ENCODE peak calls at places on chromosomes 2 and 18, in five cellular contexts. C is fibroblast of lung, V is astrocyte, Q is MM.1S, F is HepG2. R is an unnamed sample.

GRCh38 chr18:70004698-70005097 is 57.0 kb upstream of the CD226 start:
- DNase-seq in C (peak), Q (no peak), V (peak), F (no peak), R (no peak)

GRCh38 chr2:160156665-160157064 is 43.4 kb downstream of the ITGB6 start:
- DNase-seq in F (no peak), C (peak), Q (no peak), V (peak), R (no peak)

GRCh38 chr2:86832334-86833096 is 29.2 kb downstream of the CD8B start:
- DNase-seq in V (no peak), Q (no peak), F (no peak), C (no peak), R (no peak)

GRCh38 chr2:127080941-127081769 is 25.8 kb downstream of the BIN1 start:
- DNase-seq in Q (no peak), F (no peak), C (peak), V (no peak), R (no peak)

GRCh38 chr2:154588838-154589237 is 109.7 kb upstream of the KCNJ3 start:
- DNase-seq in C (no peak), V (no peak), Q (no peak), F (no peak), R (no peak)

GRCh38 chr18:21167641-21168372 is 56.2 kb upstream of the ROCK1 start:
- DNase-seq in C (no peak), Q (peak), V (peak), F (peak), R (no peak)

GRCh38 chr2:141109633-141110032 is 1021.2 kb downstream of the LRP1B start:
- DNase-seq in F (peak), V (no peak), C (no peak), Q (no peak), R (no peak)

GRCh38 chr2:224532931-224533330 is 52.2 kb downstream of the CUL3 start:
- DNase-seq in F (no peak), Q (peak), V (no peak), C (no peak), R (no peak)

GRCh38 chr2:48504647-48505327 is 25.2 kb upstream of the STON1 start:
- DNase-seq in V (peak), F (no peak), Q (no peak), C (peak), R (no peak)

GRCh38 chr2:183349046-183349445 is 224.8 kb downstream of the NUP35 start:
- DNase-seq in F (no peak), C (no peak), Q (peak), V (no peak), R (no peak)

GRCh38 chr2:24203029-24203786 is 28.4 kb downstream of the FAM228A start:
- DNase-seq in C (no peak), V (no peak), F (no peak), Q (no peak), R (no peak)

GRCh38 chr2:219736196-219736595 is 108.8 kb downstream of the SLC4A3 start:
- DNase-seq in C (peak), V (peak), F (peak), Q (peak), R (no peak)

GRCh38 chr2:31729065-31729439 is 148.3 kb upstream of the SRD5A2 start:
- DNase-seq in V (no peak), Q (no peak), C (no peak), F (peak), R (no peak)

GRCh38 chr2:8676191-8676914 is 5.5 kb upstream of the ID2 start:
- DNase-seq in C (peak), Q (no peak), V (peak), F (no peak), R (no peak)
- TF ChIP-seq EZH2 in C (no peak), Q (no peak), V (no peak), F (no peak), R (no peak)

GRCh38 chr2:120343433-120344105 is 2.4 kb upstream of the INHBB start:
- DNase-seq in Q (peak), V (peak), F (peak), C (peak), R (no peak)
- TF ChIP-seq EZH2 in Q (no peak), V (peak), F (peak), C (peak), R (peak)

GRCh38 chr18:79796531-79797390 is 977 bp upstream of the KCNG2 start:
- DNase-seq in V (no peak), Q (no peak), F (no peak), C (peak), R (no peak)

GRCh38 chr18:79796016-79796415 is 1.7 kb upstream of the KCNG2 start:
- DNase-seq in Q (no peak), C (no peak), V (no peak), F (no peak), R (no peak)

GRCh38 chr18:79798346-79798998 is 734 bp downstream of the KCNG2 start:
- DNase-seq in C (no peak), F (no peak), Q (no peak), V (no peak), R (no peak)

GRCh38 chr18:79798999-79799370 is 1.2 kb downstream of the KCNG2 start:
- DNase-seq in C (peak), Q (no peak), F (no peak), V (no peak), R (no peak)

GRCh38 chr18:79797518-79798345 is at the start of gene KCNG2:
- DNase-seq in V (no peak), F (no peak), C (peak), Q (no peak), R (no peak)
- TF ChIP-seq EZH2 in V (peak), F (no peak), C (peak), Q (no peak), R (peak)

GRCh38 chr2:44931177-44931795 is 10.2 kb upstream of the SIX3 start:
- DNase-seq in F (no peak), V (no peak), C (no peak), Q (no peak), R (no peak)
- TF ChIP-seq EZH2 in F (no peak), V (no peak), C (no peak), Q (no peak), R (no peak)

GRCh38 chr2:74715880-74716279 is 61.8 kb downstream of the SEMA4F start:
- DNase-seq in V (no peak), C (no peak), Q (no peak), F (no peak), R (no peak)

GRCh38 chr2:74719066-74719465 is 65.0 kb downstream of the SEMA4F start:
- DNase-seq in C (no peak), F (peak), Q (no peak), V (no peak), R (no peak)

GRCh38 chr2:74712223-74713053 is 58.4 kb downstream of the SEMA4F start:
- DNase-seq in F (no peak), Q (no peak), C (no peak), V (no peak), R (no peak)

DNA sequence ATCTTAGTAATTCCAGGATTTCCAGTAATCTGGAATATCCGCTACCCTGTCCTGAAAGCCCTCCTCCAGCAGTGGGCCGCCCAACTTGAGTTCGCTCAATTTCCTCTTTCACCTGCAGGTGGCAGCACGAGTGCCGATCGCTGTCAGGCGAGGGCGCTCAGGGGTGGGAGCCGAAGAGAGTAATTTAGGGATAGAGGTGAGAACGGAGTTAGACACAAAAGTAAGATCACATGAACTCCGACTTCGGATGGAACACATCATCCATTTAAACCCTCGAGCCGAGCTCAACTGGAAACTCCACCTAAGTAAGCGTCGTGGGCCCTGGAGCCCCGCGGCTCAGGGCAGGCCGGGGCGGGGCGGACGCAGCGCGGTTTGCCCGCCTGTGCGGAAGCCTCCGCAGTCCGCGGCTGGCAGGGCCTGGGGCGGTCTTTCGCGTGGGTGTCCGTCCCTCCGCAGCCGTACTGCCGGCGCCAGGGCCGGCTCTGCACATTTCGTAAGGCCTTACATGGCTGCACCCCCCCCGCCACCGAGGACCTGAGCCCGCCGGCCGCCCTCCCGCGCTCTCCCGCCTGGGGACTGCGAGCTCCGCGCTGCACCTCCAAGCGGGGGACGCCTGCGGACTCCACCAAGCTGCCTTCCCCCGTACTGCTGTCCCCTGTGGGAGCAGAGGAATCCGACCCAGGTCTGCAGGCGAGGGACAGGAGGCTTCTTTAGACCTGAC is 61.2 kb downstream of the SEMA4F start:
- DNase-seq in C (peak), Q (peak), V (peak), F (peak), R (no peak)
- TF ChIP-seq EZH2 in C (no peak), Q (no peak), V (no peak), F (no peak), R (no peak)

GRCh38 chr2:69725706-69726360 is 16.1 kb upstream of the ANXA4 start:
- DNase-seq in F (no peak), Q (no peak), V (no peak), C (no peak), R (no peak)

GRCh38 chr2:69720922-69721491 is 20.9 kb upstream of the ANXA4 start:
- DNase-seq in V (no peak), C (no peak), F (no peak), Q (no peak), R (no peak)

GRCh38 chr2:69720404-69720803 is 21.5 kb upstream of the ANXA4 start:
- DNase-seq in Q (peak), C (no peak), F (no peak), V (no peak), R (no peak)

GRCh38 chr2:69723791-69724190 is 18.1 kb upstream of the ANXA4 start:
- DNase-seq in Q (no peak), V (no peak), C (no peak), F (no peak), R (no peak)

DNA sequence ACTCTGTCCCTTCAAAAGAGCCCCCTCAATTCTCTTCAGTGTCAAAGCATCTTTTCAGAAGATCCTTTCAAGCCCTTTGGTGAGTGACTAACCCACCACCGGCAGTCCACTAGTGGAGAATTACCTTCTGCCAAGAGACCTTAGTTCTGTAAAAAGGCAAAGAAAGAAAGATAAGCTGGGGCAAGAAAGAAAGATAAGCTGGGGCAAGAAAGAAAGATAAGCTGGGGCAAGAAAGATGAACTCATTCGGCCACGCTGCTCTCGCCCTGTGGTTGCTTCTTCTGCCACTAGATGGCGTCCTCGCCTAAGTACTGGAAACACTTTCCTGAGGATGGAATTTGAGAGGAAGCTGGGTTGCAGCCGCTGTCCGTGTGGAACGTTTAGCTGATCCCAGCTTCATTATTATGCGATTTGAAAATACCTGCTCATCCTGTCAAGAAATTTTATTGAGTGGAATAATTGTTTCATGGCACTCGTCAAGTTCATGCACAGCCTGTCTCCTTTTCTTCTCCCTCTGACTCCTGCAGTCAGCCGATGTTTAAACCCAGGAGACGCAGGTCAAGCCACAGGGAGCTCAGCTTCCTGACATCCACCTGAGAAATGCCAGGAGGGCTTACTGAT is 17.3 kb upstream of the ANXA4 start:
- DNase-seq in F (peak), Q (peak), V (peak), C (peak), R (no peak)
- TF ChIP-seq EZH2 in F (no peak), Q (no peak), V (no peak), C (no peak), R (no peak)

GRCh38 chr2:119063146-119063545 is 95.4 kb downstream of the C1QL2 start:
- DNase-seq in C (no peak), F (no peak), V (no peak), Q (no peak), R (no peak)

GRCh38 chr2:119062652-119063051 is 95.9 kb downstream of the C1QL2 start:
- DNase-seq in F (no peak), V (no peak), Q (no peak), C (no peak), R (no peak)

GRCh38 chr2:119064567-119064966 is 94.0 kb downstream of the C1QL2 start:
- DNase-seq in C (no peak), F (no peak), V (no peak), Q (no peak), R (no peak)

GRCh38 chr2:119059940-119060339 is 98.6 kb downstream of the C1QL2 start:
- DNase-seq in V (no peak), Q (no peak), F (no peak), C (no peak), R (no peak)

GRCh38 chr2:119062179-119062578 is 96.4 kb downstream of the C1QL2 start:
- DNase-seq in C (no peak), Q (no peak), F (no peak), V (no peak), R (no peak)
- TF ChIP-seq EZH2 in C (no peak), Q (no peak), F (no peak), V (no peak), R (no peak)

GRCh38 chr2:100105678-100106054 is 36.7 kb downstream of the AFF3 start:
- DNase-seq in C (peak), F (no peak), V (no peak), Q (no peak), R (no peak)
- TF ChIP-seq EZH2 in C (peak), F (peak), V (peak), Q (no peak), R (peak)